ENCODE peak calls at places on chromosomes 4 and X, in seven cellular contexts. M is NCI-H774; Q is activated naive CD8-positive, alpha-beta T cell treated with anti-CD3 and anti-CD28 coated beads for 36 hours; T is left cardiac atrium; R is stromal cell of bone marrow; F is GDM1; C is sciatic nerve. Z is an unnamed sample.

GRCh38 chrX:153667281-153667831 is 6.3 kb downstream of the PNCK start:
- DNase-seq in M (no peak), Q (no peak), T (no peak), R (no peak), F (no peak), C (no peak), Z (no peak)

GRCh38 chr4:120830204-120830603 is 92.3 kb downstream of the PRDM5 start:
- DNase-seq in M (no peak), Q (no peak), T (peak), R (no peak), F (no peak), C (no peak), Z (peak)

GRCh38 chr4:93779228-93779627 is 49.3 kb upstream of the ATOH1 start:
- DNase-seq in M (no peak), Q (no peak), T (no peak), R (no peak), F (no peak), C (no peak), Z (no peak)

GRCh38 chrX:70455366-70456202 is 10.9 kb downstream of the DLG3 start:
- DNase-seq in M (no peak), Q (no peak), T (no peak), R (no peak), F (no peak), C (no peak), Z (no peak)

GRCh38 chr4:8308856-8309771 is 39.6 kb downstream of the HTRA3 start:
- DNase-seq in M (no peak), Q (no peak), T (peak), R (no peak), F (no peak), C (peak), Z (peak)

GRCh38 chr4:99087887-99088484 is 602 bp downstream of the ADH5 start:
- DNase-seq in M (no peak), Q (peak), T (peak), R (peak), F (no peak), C (peak), Z (peak)

GRCh38 chr4:148116264-148116663 is 325.9 kb downstream of the NR3C2 start:
- DNase-seq in M (no peak), Q (no peak), T (no peak), R (peak), F (no peak), C (no peak), Z (no peak)

GRCh38 chrX:39605183-39605582 is 492.6 kb downstream of the BCOR start:
- DNase-seq in M (no peak), Q (no peak), T (no peak), R (no peak), F (no peak), C (no peak), Z (no peak)

GRCh38 chr4:38743866-38744265 is 38.9 kb downstream of the TLR10 start:
- DNase-seq in M (no peak), Q (no peak), T (no peak), R (no peak), F (peak), C (no peak), Z (no peak)

GRCh38 chr4:9989918-9990635 is 31.2 kb downstream of the SLC2A9 start:
- DNase-seq in M (no peak), Q (no peak), T (peak), R (no peak), F (no peak), C (no peak), Z (peak)

GRCh38 chrX:47751670-47752069 is 85.0 kb upstream of the ZNF81 start:
- DNase-seq in M (no peak), Q (peak), T (peak), R (no peak), F (no peak), C (no peak), Z (peak)

GRCh38 chrX:13938766-13939530 is 90.7 kb downstream of the GEMIN8 start:
- DNase-seq in M (no peak), Q (no peak), T (no peak), R (no peak), F (no peak), C (no peak), Z (no peak)

GRCh38 chr4:19645589-19645988 is 606.1 kb upstream of the SLIT2 start:
- DNase-seq in M (no peak), Q (no peak), T (no peak), R (no peak), F (no peak), C (no peak), Z (no peak)

Z was measured in left ventricle myocardium inferior.